ENCODE peak calls at places on chromosomes 3 and 15, in four cellular contexts. W is prostate gland, V is HCT116, Z is heart right ventricle. G is an unnamed sample.

GRCh38 chr3:16311960-16312451 is 47.0 kb downstream of the OXNAD1 start:
- DNase-seq in W (no peak), V (no peak), Z (peak; percentile 45), G (no peak)

GRCh38 chr15:45458746-45459403 is 63.7 kb downstream of the SLC30A4 start:
- DNase-seq in V (no peak), W (peak; percentile 70), Z (peak; percentile 74), G (peak; percentile 74)

GRCh38 chr15:70447927-70448698 is 315.2 kb downstream of the UACA start:
- DNase-seq in Z (peak; percentile 21), V (no peak), W (no peak), G (no peak)

GRCh38 chr3:118534519-118534918 is 500.1 kb downstream of the IGSF11 start:
- DNase-seq in Z (no peak), W (no peak), V (no peak), G (no peak)

GRCh38 chr15:68791431-68792283 is 29.0 kb downstream of the ANP32A start:
- DNase-seq in Z (no peak), V (no peak), W (no peak), G (no peak)

GRCh38 chr3:58874795-58875194 is 175.0 kb downstream of the CFAP20DC start:
- DNase-seq in Z (no peak), V (peak; percentile 64), W (no peak), G (no peak)

GRCh38 chr15:76107169-76107568 is 47.4 kb downstream of the TMEM266 start:
- DNase-seq in V (no peak), W (no peak), Z (no peak), G (no peak)

GRCh38 chr3:53357457-53357856 is 10.1 kb upstream of the DCP1A start:
- DNase-seq in Z (no peak), W (no peak), V (no peak), G (no peak)

GRCh38 chr15:35674873-35675781 is 129.2 kb upstream of the DPH6 start:
- DNase-seq in W (no peak), V (no peak), Z (peak; percentile 29), G (no peak)

GRCh38 chr3:33637482-33637881 is 80.6 kb downstream of the CLASP2 start:
- DNase-seq in Z (no peak), W (no peak), V (no peak), G (no peak)

GRCh38 chr3:187845826-187846225 is 100.6 kb upstream of the BCL6 start:
- DNase-seq in W (no peak), V (no peak), Z (no peak), G (no peak)

GRCh38 chr15:42082832-42083604 is 11.3 kb downstream of the PLA2G4D start:
- DNase-seq in V (no peak), Z (no peak), W (no peak), G (peak; percentile 15)

GRCh38 chr3:194245975-194246561 is 105.1 kb downstream of the CPN2 start:
- DNase-seq in Z (no peak), V (no peak), W (no peak), G (no peak)
- H3K4me1 ChIP-seq in Z (peaks cover 17% of the 10 kb centered on the region), V (peaks cover 10% of the 10 kb centered on the region), W (no peaks in the 10 kb centered on the region), G (peaks cover 16% of the 10 kb centered on the region)

DNA sequence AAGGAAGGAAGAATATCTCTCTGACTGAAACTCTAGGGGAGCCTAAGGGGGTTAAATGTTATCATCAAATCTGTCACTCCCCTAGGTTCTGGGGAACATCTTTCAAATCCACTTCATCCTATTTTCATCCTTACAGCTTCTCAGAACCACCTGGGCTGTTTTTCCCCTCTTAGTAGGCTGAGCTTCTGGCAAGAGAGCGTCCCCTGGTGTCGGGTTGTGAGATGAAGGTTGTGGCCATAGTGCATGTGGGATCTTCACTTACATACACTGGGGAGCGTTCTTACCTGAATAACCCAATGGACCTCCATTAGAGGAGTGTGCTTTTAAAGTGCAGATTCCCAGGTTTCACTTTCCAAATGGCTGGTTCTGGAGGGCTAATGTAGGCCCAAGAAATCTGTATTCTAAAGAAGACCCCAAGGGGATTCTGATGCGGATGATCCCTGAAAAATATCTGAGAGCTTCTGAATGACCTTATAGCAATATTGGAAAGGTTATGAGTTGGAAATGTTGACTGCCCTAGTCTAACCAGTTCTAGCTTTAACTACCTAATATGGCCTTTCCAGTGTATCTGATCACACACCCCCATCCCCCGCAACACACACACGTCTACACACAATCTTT is 663.7 kb downstream of the AGBL1 start:
- DNase-seq in W (peak; percentile 42), V (no peak), Z (peak; percentile 6), G (no peak)
- TF ChIP-seq CTCF in W (peak; percentile 74), V (peak; percentile 3), Z (peak; percentile 51), G (peak; percentile 27)

GRCh38 chr15:67190813-67191212 is 63.6 kb downstream of the AAGAB start:
- DNase-seq in W (no peak), V (no peak), Z (no peak), G (no peak)
- H3K4me1 ChIP-seq in W (peaks cover 15% of the 10 kb centered on the region), V (no peaks in the 10 kb centered on the region), Z (peaks cover 61% of the 10 kb centered on the region), G (peaks cover 70% of the 10 kb centered on the region)

GRCh38 chr3:123876858-123877257 is 7.3 kb downstream of the MYLK start:
- DNase-seq in Z (no peak), V (no peak), W (no peak), G (no peak)
- TF ChIP-seq CTCF in Z (peak; percentile 13), V (peak; percentile 51), W (no peak), G (no peak)

DNA sequence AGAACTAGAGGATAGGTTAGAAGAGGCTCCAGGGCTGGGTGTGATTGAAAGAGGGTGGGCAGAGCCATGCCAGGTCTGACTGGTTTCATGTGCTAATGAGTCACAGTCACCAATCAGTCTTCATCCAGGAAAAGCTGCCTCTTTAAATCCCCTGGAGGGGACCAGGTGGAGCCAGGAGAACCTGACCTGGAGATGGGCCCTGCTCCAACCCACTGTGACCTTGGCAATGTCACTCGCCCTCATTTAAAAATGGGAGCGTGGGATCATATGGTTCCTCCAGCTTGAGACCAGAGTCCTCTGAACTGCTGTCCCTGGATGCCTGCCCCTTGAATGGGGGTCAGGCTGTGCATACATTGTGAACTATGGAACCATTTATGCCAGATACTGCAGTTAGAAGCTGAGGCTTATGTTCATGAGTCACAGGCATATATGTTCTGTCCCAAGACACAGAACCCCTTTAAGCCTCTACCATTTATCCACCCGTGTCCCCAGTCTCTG is 23.0 kb downstream of the HES1 start:
- DNase-seq in V (no peak), Z (no peak), W (peak; percentile 43), G (peak; percentile 75)
- H3K4me1 ChIP-seq in V (peaks cover 22% of the 10 kb centered on the region), Z (no peaks in the 10 kb centered on the region), W (peaks cover 20% of the 10 kb centered on the region), G (peaks cover 45% of the 10 kb centered on the region)

DNA sequence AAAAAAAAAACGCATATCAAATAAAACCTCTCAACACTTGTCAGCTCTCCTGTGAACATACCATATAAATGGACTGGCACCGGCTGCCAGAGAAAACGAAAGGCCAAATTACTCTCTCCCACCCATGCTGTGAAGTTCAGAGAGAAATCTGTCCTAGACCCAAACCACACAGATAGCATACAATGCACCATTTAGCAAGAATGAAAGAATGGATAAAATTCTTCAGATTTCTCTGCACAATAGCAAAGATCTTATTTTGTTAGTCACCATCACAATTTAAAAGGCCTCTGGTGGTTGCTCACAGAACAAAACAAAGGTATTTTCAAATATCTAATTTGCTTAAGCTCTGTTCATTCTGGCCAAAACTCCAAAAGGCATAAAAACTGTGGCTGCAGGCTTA is 93.9 kb upstream of the BHLHE40 start:
- DNase-seq in Z (no peak), V (no peak), W (no peak), G (no peak)
- TF ChIP-seq CTCF in Z (no peak), V (no peak), W (no peak), G (no peak)

GRCh38 chr3:9404680-9405079 is 7.3 kb downstream of the SETD5 start:
- DNase-seq in W (no peak), V (no peak), Z (no peak), G (no peak)
- H3K4me1 ChIP-seq in W (peaks cover 37% of the 10 kb centered on the region), V (peaks cover 51% of the 10 kb centered on the region), Z (peaks cover 97% of the 10 kb centered on the region), G (peaks cover 86% of the 10 kb centered on the region)

DNA sequence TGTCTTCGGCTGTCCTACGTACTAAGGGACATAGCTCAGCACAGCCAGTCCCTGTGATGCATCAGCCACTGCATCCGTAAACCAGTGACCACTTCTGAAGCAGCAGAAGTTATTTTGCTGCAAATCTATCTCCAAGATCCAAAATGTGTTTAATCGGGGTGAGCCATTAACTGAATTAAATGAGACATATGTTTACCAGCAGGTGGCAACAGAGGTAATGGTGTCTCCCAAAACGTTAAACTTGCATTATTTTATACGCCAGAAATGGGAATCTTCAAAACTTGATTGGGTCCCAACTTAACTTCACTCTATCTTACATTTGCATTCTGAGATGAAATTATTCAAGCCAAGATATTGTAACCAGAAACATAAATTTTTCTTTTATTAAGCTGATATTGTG is 75.3 kb upstream of the BOC start:
- DNase-seq in V (peak; percentile 16), W (peak; percentile 7), Z (no peak), G (no peak)
- TF ChIP-seq CTCF in V (peak; percentile 55), W (peak; percentile 69), Z (peak; percentile 41), G (peak; percentile 38)

DNA sequence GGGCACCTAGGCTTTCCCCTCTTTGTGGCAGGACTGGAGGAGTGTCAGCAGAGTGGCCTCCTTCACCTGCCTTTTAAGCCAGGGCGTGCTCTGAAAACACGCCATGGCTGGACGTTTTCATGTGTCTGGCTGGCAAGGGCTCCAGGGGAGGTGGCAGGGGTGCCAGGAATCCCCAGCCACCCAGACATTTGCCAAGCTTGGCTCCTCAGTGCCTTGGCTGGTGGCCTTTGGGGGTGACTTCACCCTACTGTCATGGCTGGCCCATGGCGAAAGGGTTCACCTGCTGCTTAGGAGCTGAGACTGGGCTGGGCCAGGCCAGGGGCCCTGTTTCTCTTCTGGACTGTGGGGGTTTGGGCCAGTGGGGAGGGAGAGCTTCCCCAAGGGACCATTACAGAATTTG is 17.6 kb downstream of the KLF13 start:
- DNase-seq in V (no peak), W (no peak), Z (no peak), G (no peak)
- H3K4me1 ChIP-seq in V (no peaks in the 10 kb centered on the region), W (peaks cover 14% of the 10 kb centered on the region), Z (peaks cover 100% of the 10 kb centered on the region), G (peaks cover 100% of the 10 kb centered on the region)

DNA sequence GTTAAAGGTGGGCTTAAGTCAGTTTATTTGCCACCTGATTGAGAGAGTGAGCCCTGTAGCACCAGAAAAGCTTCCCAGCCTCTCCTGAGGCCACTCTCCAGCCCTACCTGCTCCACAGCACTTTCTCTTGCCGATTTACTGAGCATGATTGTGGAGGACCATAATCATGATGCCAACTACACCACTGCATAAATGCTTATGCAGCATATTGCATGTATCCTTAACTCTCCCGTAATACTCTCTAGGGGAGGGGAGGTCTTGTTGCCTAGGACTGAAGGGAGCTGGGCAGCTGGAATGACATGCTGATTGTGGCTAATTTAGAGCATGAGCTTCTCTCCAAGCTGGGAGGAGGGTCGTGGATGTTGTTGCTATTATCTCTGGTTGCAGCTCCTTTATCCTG is 54.3 kb downstream of the GPD1L start:
- DNase-seq in W (no peak), Z (no peak), V (no peak), G (no peak)
- TF ChIP-seq CTCF in W (no peak), Z (no peak), V (no peak), G (no peak)

G was measured in suprapubic skin.